ENCODE peak calls at places on chromosomes 11 and 22, in six cellular contexts. Q, T, I, J, B and Y are unnamed samples.

GRCh38 chr11:1888811-1889526 is 2.7 kb downstream of the PRR33 start:
- DNase-seq in Q (peak), T (peak), I (peak), J (peak), B (peak), Y (peak)

GRCh38 chr11:110720646-110721283 is 8.5 kb upstream of the ARHGAP20 start:
- DNase-seq in Q (no peak), T (no peak), I (no peak), J (no peak), B (no peak), Y (no peak)

GRCh38 chr11:117668291-117668690 is 128.7 kb downstream of the DSCAML1 start:
- DNase-seq in Q (no peak), T (no peak), I (no peak), J (no peak), B (no peak), Y (no peak)

GRCh38 chr11:125343732-125344131 is 152.3 kb downstream of the FEZ1 start:
- DNase-seq in Q (no peak), T (no peak), I (no peak), J (no peak), B (no peak), Y (no peak)

GRCh38 chr22:17777717-17778044 is 3.4 kb upstream of the BID start:
- DNase-seq in Q (no peak), T (no peak), I (no peak), J (no peak), B (no peak), Y (no peak)

GRCh38 chr11:68412593-68413475 is 47.7 kb upstream of the PPP6R3 start:
- DNase-seq in Q (peak), T (no peak), I (no peak), J (no peak), B (no peak), Y (no peak)

GRCh38 chr11:104618949-104619348 is 279.3 kb downstream of the CASP12 start:
- DNase-seq in Q (no peak), T (no peak), I (no peak), J (no peak), B (no peak), Y (no peak)

GRCh38 chr11:120532511-120533196 is 21.1 kb downstream of the GRIK4 start:
- DNase-seq in Q (no peak), T (no peak), I (no peak), J (no peak), B (no peak), Y (no peak)

GRCh38 chr11:57762235-57762866 is 749 bp downstream of the CTNND1 start:
- DNase-seq in Q (no peak), T (no peak), I (no peak), J (no peak), B (peak), Y (no peak)

GRCh38 chr22:35952576-35952975 is 76.0 kb downstream of the RBFOX2 start:
- DNase-seq in Q (no peak), T (no peak), I (no peak), J (no peak), B (no peak), Y (no peak)